ENCODE peak calls at places on chromosome 20, in five cellular contexts. One of them, this sample, is unnamed.

GRCh38 chr20:57392130-57392445 is 892 bp downstream of the RBM38 start:
- DNase-seq in pancreas: no peak
- DNase-seq in CD4-positive, alpha-beta T cell: no peak
- DNase-seq in RWPE2: peak
- DNase-seq in PC-9: no peak
- DNase-seq in this sample: no peak

GRCh38 chr20:21364413-21364812 is 32.9 kb downstream of the NKX2-4 start:
- DNase-seq in PC-9: no peak
- DNase-seq in pancreas: no peak
- DNase-seq in RWPE2: no peak
- DNase-seq in CD4-positive, alpha-beta T cell: no peak
- DNase-seq in this sample: no peak

GRCh38 chr20:44010162-44010704 is 95.6 kb downstream of the TOX2 start:
- DNase-seq in pancreas: no peak
- DNase-seq in RWPE2: peak
- DNase-seq in CD4-positive, alpha-beta T cell: no peak
- DNase-seq in PC-9: no peak
- DNase-seq in this sample: no peak

GRCh38 chr20:41167118-41167470 is 29.8 kb downstream of the PLCG1 start:
- DNase-seq in pancreas: no peak
- DNase-seq in PC-9: no peak
- DNase-seq in RWPE2: peak
- DNase-seq in CD4-positive, alpha-beta T cell: no peak
- DNase-seq in this sample: no peak

GRCh38 chr20:15252289-15252688 is 914.9 kb upstream of the FLRT3 start:
- DNase-seq in CD4-positive, alpha-beta T cell: no peak
- DNase-seq in RWPE2: no peak
- DNase-seq in pancreas: no peak
- DNase-seq in PC-9: no peak
- DNase-seq in this sample: no peak

GRCh38 chr20:57821930-57822329 is 112.1 kb upstream of the PMEPA1 start:
- DNase-seq in PC-9: no peak
- DNase-seq in pancreas: no peak
- DNase-seq in CD4-positive, alpha-beta T cell: no peak
- DNase-seq in RWPE2: peak
- DNase-seq in this sample: no peak

GRCh38 chr20:48106428-48106827 is 321.1 kb upstream of the SULF2 start:
- DNase-seq in pancreas: no peak
- DNase-seq in CD4-positive, alpha-beta T cell: no peak
- DNase-seq in RWPE2: no peak
- DNase-seq in PC-9: no peak
- DNase-seq in this sample: no peak

GRCh38 chr20:16842721-16843120 is 94.6 kb downstream of the OTOR start:
- DNase-seq in RWPE2: no peak
- DNase-seq in pancreas: no peak
- DNase-seq in PC-9: no peak
- DNase-seq in CD4-positive, alpha-beta T cell: no peak
- DNase-seq in this sample: no peak

GRCh38 chr20:59748555-59749292 is 144.4 kb downstream of the PHACTR3 start:
- DNase-seq in pancreas: no peak
- DNase-seq in PC-9: no peak
- DNase-seq in RWPE2: no peak
- DNase-seq in CD4-positive, alpha-beta T cell: no peak
- DNase-seq in this sample: no peak

GRCh38 chr20:12700701-12701100 is 308.1 kb upstream of the SPTLC3 start:
- DNase-seq in pancreas: peak
- DNase-seq in PC-9: no peak
- DNase-seq in CD4-positive, alpha-beta T cell: no peak
- DNase-seq in RWPE2: no peak
- DNase-seq in this sample: no peak

GRCh38 chr20:64245746-64246595 is 9.6 kb upstream of the PCMTD2 start:
- DNase-seq in RWPE2: peak
- DNase-seq in pancreas: no peak
- DNase-seq in CD4-positive, alpha-beta T cell: no peak
- DNase-seq in PC-9: no peak
- DNase-seq in this sample: no peak

GRCh38 chr20:60224914-60225313 is 266.7 kb downstream of the CDH26 start:
- DNase-seq in RWPE2: no peak
- DNase-seq in PC-9: no peak
- DNase-seq in pancreas: no peak
- DNase-seq in CD4-positive, alpha-beta T cell: no peak
- DNase-seq in this sample: no peak

GRCh38 chr20:6783752-6784725 is 16.6 kb downstream of the BMP2 start:
- DNase-seq in pancreas: no peak
- DNase-seq in RWPE2: no peak
- DNase-seq in CD4-positive, alpha-beta T cell: no peak
- DNase-seq in PC-9: no peak
- DNase-seq in this sample: no peak

GRCh38 chr20:48716086-48716485 is 111.7 kb downstream of the PREX1 start:
- DNase-seq in CD4-positive, alpha-beta T cell: peak
- DNase-seq in pancreas: peak
- DNase-seq in PC-9: no peak
- DNase-seq in RWPE2: peak
- DNase-seq in this sample: no peak

GRCh38 chr20:61460261-61461047 is 208.4 kb downstream of the CDH4 start:
- DNase-seq in RWPE2: peak
- DNase-seq in CD4-positive, alpha-beta T cell: no peak
- DNase-seq in pancreas: no peak
- DNase-seq in PC-9: no peak
- DNase-seq in this sample: no peak

GRCh38 chr20:53502820-53503219 is 90.8 kb downstream of the ZNF217 start:
- DNase-seq in pancreas: no peak
- DNase-seq in PC-9: no peak
- DNase-seq in CD4-positive, alpha-beta T cell: no peak
- DNase-seq in RWPE2: no peak
- DNase-seq in this sample: no peak

GRCh38 chr20:10861086-10861485 is 187.3 kb upstream of the JAG1 start:
- DNase-seq in pancreas: no peak
- DNase-seq in CD4-positive, alpha-beta T cell: no peak
- DNase-seq in PC-9: peak
- DNase-seq in RWPE2: no peak
- DNase-seq in this sample: no peak

GRCh38 chr20:10783660-10784336 is 110.0 kb upstream of the JAG1 start:
- DNase-seq in RWPE2: no peak
- DNase-seq in CD4-positive, alpha-beta T cell: no peak
- DNase-seq in PC-9: no peak
- DNase-seq in pancreas: no peak
- DNase-seq in this sample: no peak

GRCh38 chr20:30168025-30168799 is 1089.3 kb upstream of the DEFB115 start:
- DNase-seq in PC-9: no peak
- DNase-seq in CD4-positive, alpha-beta T cell: peak
- DNase-seq in RWPE2: peak
- DNase-seq in pancreas: peak
- DNase-seq in this sample: peak

GRCh38 chr20:31788578-31788977 is 30.6 kb upstream of the MYLK2 start:
- DNase-seq in PC-9: no peak
- DNase-seq in RWPE2: no peak
- DNase-seq in CD4-positive, alpha-beta T cell: no peak
- DNase-seq in pancreas: no peak
- DNase-seq in this sample: no peak

GRCh38 chr20:5000263-5001173 is 792 bp downstream of the SLC23A2 start:
- DNase-seq in PC-9: no peak
- DNase-seq in pancreas: peak
- DNase-seq in CD4-positive, alpha-beta T cell: no peak
- DNase-seq in RWPE2: peak
- DNase-seq in this sample: peak

GRCh38 chr20:59246691-59247090 is 53.7 kb upstream of the EDN3 start:
- DNase-seq in CD4-positive, alpha-beta T cell: no peak
- DNase-seq in RWPE2: no peak
- DNase-seq in PC-9: no peak
- DNase-seq in pancreas: no peak
- DNase-seq in this sample: no peak

GRCh38 chr20:1945660-1946059 is 48.2 kb downstream of the PDYN start:
- DNase-seq in RWPE2: peak
- DNase-seq in pancreas: no peak
- DNase-seq in PC-9: no peak
- DNase-seq in CD4-positive, alpha-beta T cell: no peak
- DNase-seq in this sample: no peak

GRCh38 chr20:1945134-1945618 is 48.7 kb downstream of the PDYN start:
- DNase-seq in CD4-positive, alpha-beta T cell: no peak
- DNase-seq in RWPE2: no peak
- DNase-seq in pancreas: peak
- DNase-seq in PC-9: no peak
- DNase-seq in this sample: peak

GRCh38 chr20:1942486-1943266 is 47.5 kb downstream of the SIRPA start:
- DNase-seq in CD4-positive, alpha-beta T cell: no peak
- DNase-seq in pancreas: no peak
- DNase-seq in PC-9: no peak
- DNase-seq in RWPE2: no peak
- DNase-seq in this sample: no peak

GRCh38 chr20:1943267-1944002 is 48.2 kb downstream of the SIRPA start:
- DNase-seq in RWPE2: no peak
- DNase-seq in pancreas: no peak
- DNase-seq in CD4-positive, alpha-beta T cell: no peak
- DNase-seq in PC-9: no peak
- DNase-seq in this sample: peak

GRCh38 chr20:1944345-1945099 is 49.3 kb downstream of the SIRPA start:
- DNase-seq in CD4-positive, alpha-beta T cell: no peak
- DNase-seq in pancreas: no peak
- DNase-seq in PC-9: no peak
- DNase-seq in RWPE2: no peak
- DNase-seq in this sample: no peak
- H3K27ac ChIP-seq in CD4-positive, alpha-beta T cell: no peak
- H3K27ac ChIP-seq in pancreas: no peak
- H3K27ac ChIP-seq in PC-9: no peak
- H3K27ac ChIP-seq in RWPE2: no peak
- H3K27ac ChIP-seq in this sample: peak

DNA sequence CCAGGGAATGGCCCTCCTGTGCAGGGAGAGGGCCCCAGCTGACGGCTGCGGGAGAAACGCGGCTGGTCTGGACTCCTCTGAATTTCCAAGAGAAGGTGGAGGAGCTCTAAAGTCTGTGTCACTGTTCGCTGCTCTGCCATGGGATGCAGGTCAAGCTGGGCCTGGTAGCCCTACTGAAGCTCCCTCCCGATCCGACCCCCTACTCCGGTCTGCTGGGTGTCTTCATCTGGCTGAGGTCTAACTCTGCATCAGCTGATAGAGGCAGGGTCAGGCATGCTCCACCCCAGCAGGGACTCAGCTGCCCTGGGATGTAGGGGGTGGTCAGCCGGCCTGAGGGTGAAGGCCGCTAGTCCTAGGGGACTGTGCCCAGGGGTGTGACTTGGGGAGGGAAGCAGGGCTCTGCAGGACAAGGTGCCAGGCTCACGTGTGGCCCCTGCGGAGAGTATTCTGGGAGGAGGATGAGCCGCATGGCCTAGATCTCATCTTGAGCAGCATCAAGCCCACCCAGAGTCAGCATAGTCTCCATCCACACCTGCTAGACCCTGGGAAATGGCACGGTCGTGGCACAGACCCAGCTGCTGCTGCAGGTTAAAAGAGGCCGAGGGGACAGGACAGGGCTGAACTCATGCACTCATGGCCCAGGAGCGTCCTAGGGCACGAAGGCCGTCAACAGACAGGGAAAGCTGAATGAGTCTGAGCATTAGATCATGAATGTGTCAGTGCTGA is 1.4 kb downstream of the CST3 start:
- DNase-seq in pancreas: no peak
- DNase-seq in CD4-positive, alpha-beta T cell: no peak
- DNase-seq in RWPE2: no peak
- DNase-seq in PC-9: no peak
- DNase-seq in this sample: peak
- H3K27ac ChIP-seq in pancreas: no peak
- H3K27ac ChIP-seq in CD4-positive, alpha-beta T cell: no peak
- H3K27ac ChIP-seq in RWPE2: peak
- H3K27ac ChIP-seq in PC-9: peak
- H3K27ac ChIP-seq in this sample: no peak

DNA sequence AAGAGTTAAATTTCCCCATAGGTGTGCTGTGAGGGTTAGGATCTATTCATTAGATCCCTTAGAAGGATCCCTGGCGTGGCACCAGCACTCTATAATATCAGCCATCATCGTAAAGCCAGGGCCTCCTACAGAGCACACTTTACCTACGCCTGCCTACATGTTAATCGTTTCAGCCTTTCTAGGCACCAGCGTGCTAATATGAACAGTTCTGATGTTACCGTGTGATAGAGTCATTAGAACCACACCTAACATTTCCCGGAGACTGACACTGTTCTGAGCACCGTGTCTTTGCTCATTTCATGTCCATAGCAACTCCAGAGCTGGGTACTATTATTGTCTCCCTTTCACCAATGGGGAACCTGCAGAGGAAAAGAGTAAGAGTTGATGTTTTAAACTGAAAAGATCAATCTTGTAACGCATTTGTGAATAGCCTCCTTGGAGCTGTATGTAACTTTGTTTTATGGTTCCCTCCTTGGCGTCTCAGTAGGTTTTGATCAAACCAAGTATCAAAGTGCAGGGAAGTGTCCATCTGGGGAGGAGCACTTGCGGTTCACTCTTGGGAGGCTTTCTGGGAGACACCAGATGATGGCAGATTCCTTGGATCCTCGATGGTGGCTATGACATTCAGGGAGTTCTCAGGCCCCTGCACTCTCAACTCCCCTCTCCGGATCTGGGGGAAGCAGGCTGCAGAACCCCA is 73.8 kb upstream of the KCNG1 start:
- DNase-seq in CD4-positive, alpha-beta T cell: no peak
- DNase-seq in RWPE2: no peak
- DNase-seq in PC-9: no peak
- DNase-seq in pancreas: no peak
- DNase-seq in this sample: no peak
- H3K27ac ChIP-seq in CD4-positive, alpha-beta T cell: no peak
- H3K27ac ChIP-seq in RWPE2: no peak
- H3K27ac ChIP-seq in PC-9: no peak
- H3K27ac ChIP-seq in pancreas: no peak
- H3K27ac ChIP-seq in this sample: no peak

GRCh38 chr20:13800728-13801134 is 15.9 kb downstream of the NDUFAF5 start:
- DNase-seq in RWPE2: peak
- DNase-seq in pancreas: peak
- DNase-seq in CD4-positive, alpha-beta T cell: no peak
- DNase-seq in PC-9: no peak
- DNase-seq in this sample: peak
- H3K27ac ChIP-seq in RWPE2: peak
- H3K27ac ChIP-seq in pancreas: peak
- H3K27ac ChIP-seq in CD4-positive, alpha-beta T cell: no peak
- H3K27ac ChIP-seq in PC-9: no peak
- H3K27ac ChIP-seq in this sample: peak

This sample was measured in right lobe of liver.